ENCODE peak calls at places on chromosome 16, in eight cellular contexts. G, X, T, W, S, Y, N and U are unnamed samples.

GRCh38 chr16:85382717-85383118 is 230.4 kb upstream of the GSE1 start:
- DNase-seq in G (no peak), X (no peak), T (no peak), W (no peak), S (no peak), Y (no peak), N (no peak), U (no peak)

GRCh38 chr16:12158428-12158827 is 181.9 kb downstream of the SNX29 start:
- DNase-seq in G (no peak), X (no peak), T (no peak), W (no peak), S (no peak), Y (peak; percentile 75), N (no peak), U (no peak)

GRCh38 chr16:76278976-76279375 is 1.8 kb downstream of the CNTNAP4 start:
- DNase-seq in G (no peak), X (no peak), T (no peak), W (no peak), S (no peak), Y (peak; percentile 71), N (no peak), U (no peak)

GRCh38 chr16:19555938-19556778 is 655 bp downstream of the VPS35L start:
- DNase-seq in G (no peak), X (no peak), T (peak; percentile 7), W (no peak), S (peak; percentile 47), Y (peak; percentile 38), N (peak; percentile 34), U (no peak)

GRCh38 chr16:85521737-85522042 is 91.4 kb upstream of the GSE1 start:
- DNase-seq in G (no peak), X (no peak), T (no peak), W (no peak), S (no peak), Y (no peak), N (no peak), U (no peak)

GRCh38 chr16:78505544-78506371 is 406.3 kb downstream of the WWOX start:
- DNase-seq in G (peak; percentile 63), X (no peak), T (no peak), W (no peak), S (no peak), Y (peak; percentile 68), N (peak; percentile 45), U (peak; percentile 15)

GRCh38 chr16:80988756-80989155 is 17.9 kb downstream of the CMC2 start:
- DNase-seq in G (no peak), X (no peak), T (no peak), W (no peak), S (no peak), Y (no peak), N (no peak), U (no peak)

GRCh38 chr16:1030381-1030901 is 42.1 kb upstream of the SSTR5 start:
- DNase-seq in G (no peak), X (no peak), T (no peak), W (no peak), S (peak; percentile 7), Y (no peak), N (peak; percentile 76), U (no peak)

GRCh38 chr16:17555176-17555575 is 84.4 kb upstream of the XYLT1 start:
- DNase-seq in G (no peak), X (no peak), T (no peak), W (no peak), S (no peak), Y (no peak), N (no peak), U (no peak)

GRCh38 chr16:24344791-24345190 is 88.7 kb downstream of the CACNG3 start:
- DNase-seq in G (no peak), X (no peak), T (no peak), W (no peak), S (no peak), Y (no peak), N (peak; percentile 12), U (no peak)

GRCh38 chr16:35480988-35481387 is 2021.6 kb downstream of the TP53TG3F start:
- DNase-seq in G (no peak), X (no peak), T (no peak), W (no peak), S (no peak), Y (no peak), N (no peak), U (no peak)

GRCh38 chr16:75810998-75811634 is 84.8 kb upstream of the CPHXL start:
- DNase-seq in G (no peak), X (no peak), T (no peak), W (no peak), S (no peak), Y (no peak), N (no peak), U (no peak)

GRCh38 chr16:3915438-3916250 is 35.1 kb upstream of the CREBBP start:
- DNase-seq in G (no peak), X (no peak), T (no peak), W (no peak), S (no peak), Y (no peak), N (no peak), U (no peak)

GRCh38 chr16:55349867-55350266 is 25.9 kb downstream of the IRX6 start:
- DNase-seq in G (no peak), X (no peak), T (no peak), W (no peak), S (no peak), Y (no peak), N (no peak), U (no peak)

GRCh38 chr16:31202402-31203385 is at the start of gene PYCARD:
- DNase-seq in G (peak; percentile 57), X (no peak), T (no peak), W (no peak), S (no peak), Y (peak; percentile 63), N (peak; percentile 44), U (no peak)

GRCh38 chr16:14151256-14152030 is 80.3 kb downstream of the MRTFB start:
- DNase-seq in G (no peak), X (no peak), T (no peak), W (no peak), S (no peak), Y (peak; percentile 29), N (no peak), U (no peak)

GRCh38 chr16:17359778-17360177 is 111.0 kb downstream of the XYLT1 start:
- DNase-seq in G (no peak), X (no peak), T (no peak), W (no peak), S (peak; percentile 62), Y (peak; percentile 15), N (no peak), U (no peak)

GRCh38 chr16:19239756-19240155 is 45.8 kb upstream of the CLEC19A start:
- DNase-seq in G (no peak), X (no peak), T (no peak), W (no peak), S (no peak), Y (no peak), N (no peak), U (no peak)

GRCh38 chr16:55263271-55264250 is 60.4 kb upstream of the IRX6 start:
- DNase-seq in G (no peak), X (no peak), T (no peak), W (no peak), S (no peak), Y (no peak), N (no peak), U (no peak)

GRCh38 chr16:68529931-68530667 is 9.0 kb upstream of the ZFP90 start:
- DNase-seq in G (peak; percentile 86), X (peak; percentile 84), T (peak; percentile 90), W (peak; percentile 40), S (peak; percentile 91), Y (peak; percentile 90), N (peak; percentile 92), U (peak; percentile 68)

GRCh38 chr16:68526143-68526781 is 12.8 kb upstream of the ZFP90 start:
- DNase-seq in G (no peak), X (no peak), T (no peak), W (no peak), S (no peak), Y (no peak), N (no peak), U (no peak)

GRCh38 chr16:68526782-68527145 is 12.3 kb upstream of the ZFP90 start:
- DNase-seq in G (no peak), X (no peak), T (no peak), W (no peak), S (no peak), Y (no peak), N (no peak), U (no peak)

GRCh38 chr16:68529608-68529930 is 9.5 kb upstream of the ZFP90 start:
- DNase-seq in G (no peak), X (no peak), T (no peak), W (no peak), S (no peak), Y (no peak), N (no peak), U (no peak)

GRCh38 chr16:68528686-68529379 is 10.3 kb upstream of the ZFP90 start:
- DNase-seq in G (peak; percentile 80), X (peak; percentile 80), T (peak; percentile 89), W (peak; percentile 18), S (peak; percentile 85), Y (peak; percentile 84), N (peak; percentile 91), U (peak; percentile 51)
- H3K27ac ChIP-seq in G (no peak overlapping the region), X (no peak overlapping the region), T (no peak overlapping the region), W (no peak overlapping the region), S (no peak overlapping the region), Y (no peak overlapping the region), N (no peak overlapping the region), U (no peak overlapping the region)

GRCh38 chr16:89360760-89361435 is 129.5 kb downstream of the ANKRD11 start:
- DNase-seq in G (no peak), X (no peak), T (peak; percentile 84), W (no peak), S (peak; percentile 90), Y (no peak), N (no peak), U (no peak)

GRCh38 chr16:89361756-89362155 is 128.6 kb downstream of the ANKRD11 start:
- DNase-seq in G (no peak), X (no peak), T (no peak), W (no peak), S (no peak), Y (no peak), N (no peak), U (no peak)

GRCh38 chr16:89357460-89357859 is 132.9 kb downstream of the ANKRD11 start:
- DNase-seq in G (no peak), X (no peak), T (no peak), W (no peak), S (no peak), Y (no peak), N (no peak), U (no peak)

GRCh38 chr16:89358030-89359005 is 132.0 kb downstream of the ANKRD11 start:
- DNase-seq in G (no peak), X (no peak), T (peak; percentile 71), W (no peak), S (peak; percentile 78), Y (no peak), N (no peak), U (no peak)

GRCh38 chr16:89359296-89360147 is 130.8 kb downstream of the ANKRD11 start:
- DNase-seq in G (no peak), X (no peak), T (no peak), W (no peak), S (no peak), Y (peak; percentile 34), N (no peak), U (no peak)
- H3K4me3 ChIP-seq in G (no peak overlapping the region), X (no peak overlapping the region), T (peak overlapping the region; percentile 77), W (no peak overlapping the region), S (no peak overlapping the region), Y (no peak overlapping the region), N (no peak overlapping the region), U (no peak overlapping the region)

GRCh38 chr16:89170346-89171215 is 967 bp upstream of the CDH15 start:
- DNase-seq in G (no peak), X (no peak), T (no peak), W (no peak), S (peak; percentile 58), Y (no peak), N (peak; percentile 66), U (no peak)
- H3K27me3 ChIP-seq in G (peaks cover 93% of the 10 kb centered on the region), X (peaks cover 2% of the 10 kb centered on the region), T (no peaks in the 10 kb centered on the region), W (peaks cover 17% of the 10 kb centered on the region), S (no peaks in the 10 kb centered on the region), Y (peaks cover 18% of the 10 kb centered on the region), N (no peaks in the 10 kb centered on the region), U (peaks cover 8% of the 10 kb centered on the region)

GRCh38 chr16:68234188-68235104 is 1.5 kb downstream of the ESRP2 start:
- DNase-seq in G (no peak), X (no peak), T (no peak), W (no peak), S (no peak), Y (no peak), N (peak; percentile 99), U (no peak)
- H3K27ac ChIP-seq in G (peak overlapping the region; percentile 84), X (no peak overlapping the region), T (peak overlapping the region; percentile 33), W (peak overlapping the region; percentile 89), S (no peak overlapping the region), Y (no peak overlapping the region), N (peak overlapping the region; percentile 99), U (no peak overlapping the region)